ENCODE peak calls at places on chromosomes 12 and 14, in five cellular contexts. C is T-helper 17 cell; P is C1 segment of cervical spinal cord; G is pons; S is CD8-positive, alpha-beta memory T cell. T is an unnamed sample.

GRCh38 chr14:90429236-90429635 is 32.4 kb downstream of the CALM1 start:
- DNase-seq in C (no peak), P (no peak), S (no peak), G (no peak), T (no peak)

GRCh38 chr12:106107566-106107965 is 31.2 kb downstream of the NUAK1 start:
- DNase-seq in G (no peak), C (no peak), P (no peak), S (no peak), T (no peak)

GRCh38 chr12:97837401-97837800 is 374.8 kb downstream of the RMST start:
- DNase-seq in S (no peak), P (no peak), C (no peak), G (no peak), T (peak)

GRCh38 chr14:87994974-87995373 is 2.0 kb upstream of the GALC start:
- DNase-seq in P (no peak), G (no peak), S (peak), C (no peak), T (no peak)

GRCh38 chr14:70698288-70698687 is 56.6 kb downstream of the TTC9 start:
- DNase-seq in G (no peak), P (no peak), C (no peak), S (no peak), T (no peak)

GRCh38 chr12:49346659-49347306 is at the start of gene DNAJC22:
- DNase-seq in P (no peak), S (no peak), C (no peak), G (no peak), T (no peak)

GRCh38 chr14:23430733-23431105 is 4.7 kb downstream of the MYH7 start:
- DNase-seq in S (no peak), G (peak), P (no peak), C (no peak), T (no peak)

GRCh38 chr14:73795974-73796373 is 55.7 kb upstream of the PTGR2 start:
- DNase-seq in C (no peak), P (no peak), G (no peak), S (no peak), T (no peak)

GRCh38 chr12:122399592-122400373 is 22.7 kb downstream of the CLIP1 start:
- DNase-seq in S (peak), P (peak), C (no peak), G (peak), T (peak)

GRCh38 chr14:91996951-91997371 is 42.9 kb downstream of the TRIP11 start:
- DNase-seq in G (peak), C (no peak), P (no peak), S (peak), T (peak)

GRCh38 chr14:64715628-64716412 is 11.6 kb downstream of the PLEKHG3 start:
- DNase-seq in G (peak), S (no peak), C (no peak), P (peak), T (no peak)

GRCh38 chr12:74108729-74109128 is 428.9 kb upstream of the ATXN7L3B start:
- DNase-seq in S (no peak), C (no peak), G (no peak), P (no peak), T (no peak)

GRCh38 chr14:52111583-52111982 is 42.7 kb upstream of the NID2 start:
- DNase-seq in G (no peak), C (no peak), P (no peak), S (no peak), T (peak)

GRCh38 chr12:58420496-58420895 is 479.1 kb downstream of the ATP23 start:
- DNase-seq in P (no peak), C (no peak), G (no peak), S (no peak), T (peak)

GRCh38 chr14:89445252-89445973 is 28.4 kb upstream of the FOXN3 start:
- DNase-seq in P (no peak), C (no peak), G (no peak), S (no peak), T (no peak)

GRCh38 chr14:94904636-94905035 is 134.7 kb upstream of the GSC start:
- DNase-seq in C (no peak), G (no peak), P (no peak), S (no peak), T (peak)

GRCh38 chr14:76872796-76873432 is 46.7 kb downstream of the LRRC74A start:
- DNase-seq in C (peak), P (no peak), S (peak), G (peak), T (peak)

GRCh38 chr14:56810341-56810740 is at the start of gene OTX2:
- DNase-seq in P (no peak), C (no peak), S (no peak), G (no peak), T (no peak)

GRCh38 chr12:49671051-49671765 is 36.0 kb downstream of the FMNL3 start:
- DNase-seq in S (peak), C (peak), P (no peak), G (peak), T (no peak)

GRCh38 chr12:29991924-29992323 is 208.2 kb upstream of the TMTC1 start:
- DNase-seq in S (no peak), C (no peak), P (no peak), G (no peak), T (no peak)

GRCh38 chr12:6952860-6953416 is 1.8 kb downstream of the PTPN6 start:
- DNase-seq in C (no peak), S (no peak), P (no peak), G (no peak), T (no peak)

T was measured in fibroblast of gingiva.